ENCODE peak calls at places on chromosomes 5 and 9, in seven cellular contexts. C is stimulated activated CD8-positive, alpha-beta memory T cell treated with anti-CD3 and anti-CD28 coated beads, Interleukin-15, amount 100 ng/mL, for 48 hours; R is lower lobe of right lung; O is thyroid gland; D is RWPE1; J is ELF-1; B is SK-N-SH. E is an unnamed sample.

GRCh38 chr9:68492801-68493200 is 47.9 kb downstream of the TMEM252 start:
- DNase-seq in J (no peak), C (no peak), D (no peak), R (no peak), B (no peak), O (no peak), E (no peak)

GRCh38 chr9:115680226-115680625 is 473.4 kb upstream of the PAPPA start:
- DNase-seq in O (no peak), J (no peak), B (no peak), C (no peak), D (no peak), R (no peak), E (no peak)

GRCh38 chr5:96219580-96220281 is 213.3 kb downstream of the PCSK1 start:
- DNase-seq in O (no peak), J (no peak), R (no peak), C (no peak), B (no peak), D (peak), E (no peak)

GRCh38 chr9:15370496-15371464 is 51.9 kb upstream of the SNAPC3 start:
- DNase-seq in D (no peak), C (no peak), B (peak), O (no peak), J (no peak), R (no peak), E (peak)

GRCh38 chr5:134576386-134577021 is 51.0 kb downstream of the JADE2 start:
- DNase-seq in B (peak), J (no peak), D (no peak), O (no peak), C (no peak), R (peak), E (no peak)

GRCh38 chr5:98314262-98314661 is 459.2 kb upstream of the RGMB start:
- DNase-seq in B (no peak), O (no peak), R (no peak), J (no peak), C (no peak), D (peak), E (no peak)

GRCh38 chr5:64147849-64148441 is 17.7 kb upstream of the RNF180 start:
- DNase-seq in B (peak), J (peak), D (peak), C (no peak), R (peak), O (peak), E (peak)

GRCh38 chr5:980001-980588 is 28.5 kb upstream of the NKD2 start:
- DNase-seq in C (no peak), D (no peak), R (no peak), J (peak), B (peak), O (no peak), E (peak)

GRCh38 chr5:93884254-93884653 is 142.9 kb upstream of the POU5F2 start:
- DNase-seq in R (no peak), D (no peak), J (no peak), O (no peak), B (no peak), C (no peak), E (no peak)

GRCh38 chr5:157273131-157273556 is 7.2 kb downstream of the CYFIP2 start:
- DNase-seq in O (no peak), R (no peak), D (no peak), J (no peak), C (no peak), B (no peak), E (no peak)

GRCh38 chr5:157175071-157175612 is 5.5 kb upstream of the ITK start:
- DNase-seq in B (no peak), C (peak), J (no peak), O (no peak), D (no peak), R (no peak), E (no peak)

E was measured in neural progenitor cell.